ENCODE peak calls at places on chromosomes 3 and 15, in five cellular contexts. One of them, this sample, is unnamed.

GRCh38 chr3:44861412-44862220 is at the start of gene TMEM42:
- DNase-seq in T-helper 1 cell: peak; percentile 90
- DNase-seq in A172: no peak
- DNase-seq in ovary: peak; percentile 94
- DNase-seq in left lung: peak; percentile 97
- DNase-seq in this sample: peak; percentile 90

GRCh38 chr3:112302061-112302830 is 8.2 kb upstream of the SLC9C1 start:
- DNase-seq in T-helper 1 cell: no peak
- DNase-seq in A172: no peak
- DNase-seq in ovary: no peak
- DNase-seq in left lung: no peak
- DNase-seq in this sample: no peak

GRCh38 chr3:194973366-194974000 is 287.8 kb downstream of the FAM43A start:
- DNase-seq in T-helper 1 cell: no peak
- DNase-seq in A172: no peak
- DNase-seq in ovary: no peak
- DNase-seq in left lung: no peak
- DNase-seq in this sample: no peak

GRCh38 chr3:43632269-43632733 is 10.5 kb upstream of the ANO10 start:
- DNase-seq in T-helper 1 cell: no peak
- DNase-seq in A172: peak; percentile 86
- DNase-seq in ovary: no peak
- DNase-seq in left lung: no peak
- DNase-seq in this sample: no peak

GRCh38 chr15:62133141-62133540 is 31.9 kb downstream of the C2CD4B start:
- DNase-seq in T-helper 1 cell: no peak
- DNase-seq in A172: no peak
- DNase-seq in ovary: no peak
- DNase-seq in left lung: no peak
- DNase-seq in this sample: no peak

GRCh38 chr3:49296781-49297420 is 19.9 kb upstream of the C3orf62 start:
- DNase-seq in T-helper 1 cell: no peak
- DNase-seq in A172: no peak
- DNase-seq in ovary: peak; percentile 48
- DNase-seq in left lung: no peak
- DNase-seq in this sample: no peak

GRCh38 chr3:47847256-47847655 is 44.3 kb downstream of the DHX30 start:
- DNase-seq in T-helper 1 cell: no peak
- DNase-seq in A172: no peak
- DNase-seq in ovary: no peak
- DNase-seq in left lung: peak; percentile 64
- DNase-seq in this sample: no peak

GRCh38 chr3:184718431-184718830 is 6.6 kb upstream of the MAGEF1 start:
- DNase-seq in T-helper 1 cell: no peak
- DNase-seq in A172: no peak
- DNase-seq in ovary: no peak
- DNase-seq in left lung: no peak
- DNase-seq in this sample: no peak

GRCh38 chr15:69225355-69226027 is 65.1 kb downstream of the GLCE start:
- DNase-seq in T-helper 1 cell: no peak
- DNase-seq in A172: peak; percentile 8
- DNase-seq in ovary: no peak
- DNase-seq in left lung: no peak
- DNase-seq in this sample: peak; percentile 46

GRCh38 chr3:159239054-159239453 is 437.2 kb downstream of the MFSD1 start:
- DNase-seq in T-helper 1 cell: no peak
- DNase-seq in A172: no peak
- DNase-seq in ovary: no peak
- DNase-seq in left lung: no peak
- DNase-seq in this sample: no peak

GRCh38 chr3:149245738-149246451 is 24.3 kb upstream of the CP start:
- DNase-seq in T-helper 1 cell: peak; percentile 28
- DNase-seq in A172: peak; percentile 31
- DNase-seq in ovary: no peak
- DNase-seq in left lung: no peak
- DNase-seq in this sample: peak; percentile 25

This sample was measured in SW480.